ENCODE peak calls at places on chromosomes 13 and 19, in six cellular contexts. R is thoracic aorta; J is upper lobe of right lung; W is hepatocyte; G is mesendoderm; K is CD8-positive, alpha-beta memory T cell. L is an unnamed sample.
A peak's percentile ranks its signal among the peaks of the same experiment; 100 is the strongest.

GRCh38 chr19:7533281-7533819 is 2.2 kb upstream of the PNPLA6 start:
- DNase-seq in R (no peak), J (peak; percentile 84), W (no peak), G (peak; percentile 38), K (no peak), L (peak; percentile 64)

GRCh38 chr19:18995804-18996241 is 37.5 kb downstream of the SUGP2 start:
- DNase-seq in R (no peak), J (peak; percentile 70), W (peak; percentile 82), G (peak; percentile 94), K (no peak), L (peak; percentile 97)

GRCh38 chr19:17202249-17202648 is 12.9 kb upstream of the USE1 start:
- DNase-seq in R (no peak), J (no peak), W (peak; percentile 10), G (no peak), K (no peak), L (peak; percentile 33)

GRCh38 chr19:7483720-7484201 is 5.1 kb downstream of the PEX11G start:
- DNase-seq in R (no peak), J (peak; percentile 63), W (no peak), G (no peak), K (no peak), L (peak; percentile 34)

GRCh38 chr19:38168632-38169031 is 55.4 kb downstream of the DPF1 start:
- DNase-seq in R (no peak), J (no peak), W (no peak), G (peak; percentile 84), K (no peak), L (no peak)

GRCh38 chr13:27339299-27339698 is 68.7 kb downstream of the RASL11A start:
- DNase-seq in R (no peak), J (no peak), W (peak; percentile 50), G (peak; percentile 90), K (no peak), L (peak; percentile 68)

GRCh38 chr13:51785592-51786424 is 18.2 kb downstream of the DHRS12 start:
- DNase-seq in R (no peak), J (no peak), W (peak; percentile 61), G (peak; percentile 80), K (no peak), L (peak; percentile 96)

GRCh38 chr19:9650345-9650744 is 24.6 kb downstream of the ZNF562 start:
- DNase-seq in R (no peak), J (no peak), W (no peak), G (no peak), K (no peak), L (no peak)

GRCh38 chr19:51615991-51616390 is 14.2 kb downstream of the SIGLEC5 start:
- DNase-seq in R (no peak), J (no peak), W (no peak), G (no peak), K (no peak), L (no peak)

GRCh38 chr13:51495300-51495699 is 42.5 kb upstream of the INTS6 start:
- DNase-seq in R (no peak), J (no peak), W (no peak), G (no peak), K (no peak), L (no peak)

GRCh38 chr13:39959497-39959896 is 304.0 kb downstream of the COG6 start:
- DNase-seq in R (no peak), J (no peak), W (no peak), G (no peak), K (no peak), L (no peak)

GRCh38 chr19:50889638-50890037 is 16.4 kb downstream of the KLK2 start:
- DNase-seq in R (no peak), J (no peak), W (no peak), G (no peak), K (no peak), L (no peak)

GRCh38 chr19:46624958-46625661 is at the start of gene PTGIR:
- DNase-seq in R (peak; percentile 82), J (no peak), W (peak; percentile 62), G (peak; percentile 58), K (no peak), L (no peak)

GRCh38 chr13:99981115-99982020 is at the start of gene ZIC2:
- DNase-seq in R (no peak), J (no peak), W (peak; percentile 51), G (peak; percentile 96), K (no peak), L (peak; percentile 96)

GRCh38 chr13:94674609-94675348 is 37.6 kb downstream of the SOX21 start:
- DNase-seq in R (no peak), J (no peak), W (peak; percentile 78), G (peak; percentile 79), K (peak; percentile 48), L (peak; percentile 67)

GRCh38 chr13:106455190-106455589 is 80.3 kb downstream of the EFNB2 start:
- DNase-seq in R (no peak), J (no peak), W (no peak), G (no peak), K (no peak), L (no peak)

GRCh38 chr13:94384217-94384905 is 95.1 kb downstream of the DCT start:
- DNase-seq in R (no peak), J (no peak), W (no peak), G (no peak), K (no peak), L (no peak)

GRCh38 chr13:44088911-44089851 is 209.5 kb downstream of the LACC1 start:
- DNase-seq in R (no peak), J (no peak), W (no peak), G (no peak), K (no peak), L (no peak)

GRCh38 chr19:10858204-10858828 is 10.1 kb downstream of the C19orf38 start:
- DNase-seq in R (no peak), J (no peak), W (no peak), G (peak; percentile 60), K (peak; percentile 66), L (peak; percentile 66)

GRCh38 chr19:37932985-37933953 is 26.3 kb downstream of the SIPA1L3 start:
- DNase-seq in R (no peak), J (no peak), W (peak; percentile 63), G (peak; percentile 28), K (no peak), L (no peak)

GRCh38 chr19:49871349-49871985 is 4.1 kb upstream of the PNKP start:
- DNase-seq in R (no peak), J (no peak), W (no peak), G (no peak), K (peak; percentile 45), L (no peak)

GRCh38 chr19:49870309-49870901 is 3.0 kb upstream of the PNKP start:
- DNase-seq in R (no peak), J (no peak), W (no peak), G (no peak), K (peak; percentile 49), L (no peak)

GRCh38 chr19:49866933-49867782 is at the start of gene PNKP:
- DNase-seq in R (peak; percentile 69), J (peak; percentile 96), W (peak; percentile 95), G (peak; percentile 95), K (peak; percentile 91), L (peak; percentile 96)

GRCh38 chr19:49869009-49869483 is 1.7 kb upstream of the PNKP start:
- DNase-seq in R (no peak), J (peak; percentile 95), W (no peak), G (no peak), K (no peak), L (no peak)

GRCh38 chr19:49869484-49870308 is 2.3 kb upstream of the PNKP start:
- DNase-seq in R (peak; percentile 88), J (peak; percentile 97), W (peak; percentile 98), G (peak; percentile 100), K (peak; percentile 93), L (peak; percentile 100)
- H3K4me1 ChIP-seq in R (peaks cover 18% of the 10 kb centered on the region), J (peaks cover 36% of the 10 kb centered on the region), W (peaks cover 26% of the 10 kb centered on the region), G (peaks cover 4% of the 10 kb centered on the region), K (peaks cover 47% of the 10 kb centered on the region), L (peaks cover 33% of the 10 kb centered on the region)

GRCh38 chr13:98523455-98524102 is 53.3 kb downstream of the STK24 start:
- DNase-seq in R (no peak), J (peak; percentile 47), W (no peak), G (no peak), K (no peak), L (no peak)

GRCh38 chr13:98524793-98525192 is 52.1 kb downstream of the STK24 start:
- DNase-seq in R (no peak), J (peak; percentile 38), W (no peak), G (no peak), K (no peak), L (no peak)

GRCh38 chr13:98525852-98526512 is 50.9 kb downstream of the STK24 start:
- DNase-seq in R (no peak), J (peak; percentile 58), W (no peak), G (no peak), K (no peak), L (peak; percentile 67)

GRCh38 chr13:98525452-98525851 is 51.5 kb downstream of the STK24 start:
- DNase-seq in R (no peak), J (peak; percentile 55), W (no peak), G (peak; percentile 41), K (no peak), L (no peak)

DNA sequence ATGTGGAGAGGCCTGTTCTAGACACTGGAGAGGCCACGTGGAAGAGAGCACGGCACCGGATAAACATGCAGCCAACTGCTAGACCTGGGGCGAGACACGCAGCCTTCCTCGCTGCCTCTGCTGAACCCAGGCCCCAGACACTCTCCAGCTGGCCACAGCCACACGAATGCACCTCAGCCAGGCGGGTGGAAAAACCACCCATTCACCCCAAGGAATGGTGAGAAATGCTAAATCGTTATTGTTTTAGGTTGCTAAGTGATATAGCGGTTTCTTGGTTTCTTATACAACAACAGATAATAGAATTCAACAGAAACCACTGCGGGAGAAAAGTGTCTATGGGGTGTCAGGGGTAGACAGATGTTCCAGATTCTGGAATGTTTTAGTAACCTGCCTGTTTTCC is 52.5 kb downstream of the STK24 start:
- DNase-seq in R (no peak), J (peak; percentile 42), W (no peak), G (no peak), K (no peak), L (no peak)
- H3K4me1 ChIP-seq in R (no peaks in the 10 kb centered on the region), J (peaks cover 46% of the 10 kb centered on the region), W (peaks cover 5% of the 10 kb centered on the region), G (peaks cover 24% of the 10 kb centered on the region), K (peaks cover 65% of the 10 kb centered on the region), L (peaks cover 10% of the 10 kb centered on the region)

GRCh38 chr13:29581666-29582065 is 13.8 kb downstream of the SLC7A1 start:
- DNase-seq in R (no peak), J (no peak), W (no peak), G (peak; percentile 75), K (no peak), L (peak; percentile 33)
- H3K4me1 ChIP-seq in R (peaks cover 12% of the 10 kb centered on the region), J (no peaks in the 10 kb centered on the region), W (no peaks in the 10 kb centered on the region), G (peaks cover 35% of the 10 kb centered on the region), K (peaks cover 7% of the 10 kb centered on the region), L (peaks cover 29% of the 10 kb centered on the region)

DNA sequence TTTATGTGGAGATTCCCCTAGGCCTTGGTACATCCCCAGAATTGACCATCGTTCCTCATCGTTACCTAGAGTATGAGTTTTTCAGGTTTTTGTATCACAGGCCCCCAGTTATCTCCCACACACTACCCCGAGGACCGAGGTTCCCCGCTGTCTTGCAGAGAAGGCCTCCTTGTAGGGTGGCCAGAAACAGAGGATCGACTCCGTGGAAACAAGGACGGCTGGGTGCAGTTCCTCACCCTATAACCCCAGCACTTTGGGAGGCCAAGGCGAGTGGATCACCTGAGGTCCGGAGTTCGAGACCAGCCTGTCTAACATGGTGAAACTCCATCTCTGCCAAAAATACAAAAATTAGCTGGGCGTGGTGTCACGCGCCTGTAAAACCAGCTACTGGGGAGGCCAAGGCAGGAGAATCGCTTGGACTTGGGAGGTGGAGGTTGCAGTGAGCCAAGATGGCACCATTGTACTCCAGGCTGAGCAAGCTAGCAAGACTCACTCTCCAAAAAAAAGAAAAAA is 720 bp downstream of the ADAT3 start:
- DNase-seq in R (no peak), J (no peak), W (no peak), G (no peak), K (no peak), L (no peak)
- H3K4me1 ChIP-seq in R (peaks cover 9% of the 10 kb centered on the region), J (peaks cover 28% of the 10 kb centered on the region), W (peaks cover 15% of the 10 kb centered on the region), G (no peaks in the 10 kb centered on the region), K (peaks cover 15% of the 10 kb centered on the region), L (peaks cover 17% of the 10 kb centered on the region)

GRCh38 chr19:55160986-55161365 is 3.4 kb upstream of the TNNI3 start:
- DNase-seq in R (no peak), J (no peak), W (no peak), G (no peak), K (no peak), L (no peak)
- H3K4me1 ChIP-seq in R (no peaks in the 10 kb centered on the region), J (no peaks in the 10 kb centered on the region), W (no peaks in the 10 kb centered on the region), G (no peaks in the 10 kb centered on the region), K (peaks cover 7% of the 10 kb centered on the region), L (peaks cover 19% of the 10 kb centered on the region)